ENCODE peak calls at places on chromosomes 4 and X, in ten cellular contexts. One of them, this sample, is unnamed.

GRCh38 chr4:151804821-151805220 is 44.0 kb upstream of the GATB start:
- DNase-seq in effector memory CD4-positive, alpha-beta T cell: no peak
- DNase-seq in AG04449: no peak
- DNase-seq in lower lobe of right lung: no peak
- DNase-seq in H7: no peak
- DNase-seq in suprapubic skin: no peak
- DNase-seq in breast epithelium: no peak
- DNase-seq in T-helper 1 cell: no peak
- DNase-seq in activated effector memory CD4-positive, alpha-beta T cell treated with Interleukin-2 at 50 U/mL for 16 hours: no peak
- DNase-seq in fibroblast of pulmonary artery: no peak
- DNase-seq in this sample: no peak

GRCh38 chr4:113869743-113870375 is 108.3 kb upstream of the CAMK2D start:
- DNase-seq in suprapubic skin: no peak
- DNase-seq in H7: no peak
- DNase-seq in effector memory CD4-positive, alpha-beta T cell: no peak
- DNase-seq in breast epithelium: no peak
- DNase-seq in AG04449: no peak
- DNase-seq in fibroblast of pulmonary artery: peak
- DNase-seq in activated effector memory CD4-positive, alpha-beta T cell treated with Interleukin-2 at 50 U/mL for 16 hours: no peak
- DNase-seq in lower lobe of right lung: no peak
- DNase-seq in T-helper 1 cell: no peak
- DNase-seq in this sample: peak

GRCh38 chrX:13081385-13082285 is 37.2 kb upstream of the FAM9C start:
- DNase-seq in AG04449: no peak
- DNase-seq in T-helper 1 cell: no peak
- DNase-seq in suprapubic skin: no peak
- DNase-seq in breast epithelium: no peak
- DNase-seq in activated effector memory CD4-positive, alpha-beta T cell treated with Interleukin-2 at 50 U/mL for 16 hours: no peak
- DNase-seq in fibroblast of pulmonary artery: peak
- DNase-seq in effector memory CD4-positive, alpha-beta T cell: no peak
- DNase-seq in lower lobe of right lung: no peak
- DNase-seq in H7: no peak
- DNase-seq in this sample: no peak

GRCh38 chr4:122065915-122066314 is 86.2 kb upstream of the BLTP1 start:
- DNase-seq in activated effector memory CD4-positive, alpha-beta T cell treated with Interleukin-2 at 50 U/mL for 16 hours: no peak
- DNase-seq in fibroblast of pulmonary artery: no peak
- DNase-seq in AG04449: no peak
- DNase-seq in effector memory CD4-positive, alpha-beta T cell: no peak
- DNase-seq in breast epithelium: no peak
- DNase-seq in H7: no peak
- DNase-seq in suprapubic skin: no peak
- DNase-seq in T-helper 1 cell: no peak
- DNase-seq in lower lobe of right lung: no peak
- DNase-seq in this sample: no peak

GRCh38 chr4:108466936-108467902 is 153.2 kb upstream of the RPL34 start:
- DNase-seq in effector memory CD4-positive, alpha-beta T cell: no peak
- DNase-seq in breast epithelium: no peak
- DNase-seq in H7: no peak
- DNase-seq in activated effector memory CD4-positive, alpha-beta T cell treated with Interleukin-2 at 50 U/mL for 16 hours: no peak
- DNase-seq in AG04449: peak
- DNase-seq in T-helper 1 cell: no peak
- DNase-seq in suprapubic skin: no peak
- DNase-seq in lower lobe of right lung: no peak
- DNase-seq in fibroblast of pulmonary artery: peak
- DNase-seq in this sample: no peak

GRCh38 chr4:118346495-118346894 is 6.3 kb downstream of the PRSS12 start:
- DNase-seq in effector memory CD4-positive, alpha-beta T cell: no peak
- DNase-seq in H7: no peak
- DNase-seq in breast epithelium: no peak
- DNase-seq in lower lobe of right lung: no peak
- DNase-seq in AG04449: no peak
- DNase-seq in fibroblast of pulmonary artery: no peak
- DNase-seq in suprapubic skin: no peak
- DNase-seq in activated effector memory CD4-positive, alpha-beta T cell treated with Interleukin-2 at 50 U/mL for 16 hours: no peak
- DNase-seq in T-helper 1 cell: no peak
- DNase-seq in this sample: no peak

GRCh38 chrX:123436512-123436911 is 252.4 kb downstream of the GRIA3 start:
- DNase-seq in effector memory CD4-positive, alpha-beta T cell: no peak
- DNase-seq in H7: peak
- DNase-seq in suprapubic skin: no peak
- DNase-seq in activated effector memory CD4-positive, alpha-beta T cell treated with Interleukin-2 at 50 U/mL for 16 hours: no peak
- DNase-seq in AG04449: no peak
- DNase-seq in breast epithelium: no peak
- DNase-seq in fibroblast of pulmonary artery: no peak
- DNase-seq in T-helper 1 cell: no peak
- DNase-seq in lower lobe of right lung: no peak
- DNase-seq in this sample: no peak

GRCh38 chr4:52199574-52200338 is 148.7 kb downstream of the SPATA18 start:
- DNase-seq in H7: no peak
- DNase-seq in T-helper 1 cell: no peak
- DNase-seq in suprapubic skin: no peak
- DNase-seq in effector memory CD4-positive, alpha-beta T cell: no peak
- DNase-seq in breast epithelium: no peak
- DNase-seq in activated effector memory CD4-positive, alpha-beta T cell treated with Interleukin-2 at 50 U/mL for 16 hours: no peak
- DNase-seq in lower lobe of right lung: no peak
- DNase-seq in fibroblast of pulmonary artery: peak
- DNase-seq in AG04449: no peak
- DNase-seq in this sample: no peak

GRCh38 chr4:100539706-100540105 is 21.9 kb upstream of the EMCN start:
- DNase-seq in lower lobe of right lung: no peak
- DNase-seq in suprapubic skin: no peak
- DNase-seq in activated effector memory CD4-positive, alpha-beta T cell treated with Interleukin-2 at 50 U/mL for 16 hours: no peak
- DNase-seq in T-helper 1 cell: no peak
- DNase-seq in AG04449: no peak
- DNase-seq in H7: no peak
- DNase-seq in fibroblast of pulmonary artery: no peak
- DNase-seq in effector memory CD4-positive, alpha-beta T cell: no peak
- DNase-seq in breast epithelium: no peak
- DNase-seq in this sample: no peak

GRCh38 chr4:140061883-140062282 is 92.1 kb downstream of the MAML3 start:
- DNase-seq in lower lobe of right lung: no peak
- DNase-seq in H7: no peak
- DNase-seq in effector memory CD4-positive, alpha-beta T cell: no peak
- DNase-seq in T-helper 1 cell: no peak
- DNase-seq in AG04449: no peak
- DNase-seq in suprapubic skin: no peak
- DNase-seq in breast epithelium: no peak
- DNase-seq in activated effector memory CD4-positive, alpha-beta T cell treated with Interleukin-2 at 50 U/mL for 16 hours: no peak
- DNase-seq in fibroblast of pulmonary artery: no peak
- DNase-seq in this sample: no peak

GRCh38 chrX:110145854-110146253 is 142.9 kb downstream of the TMEM164 start:
- DNase-seq in lower lobe of right lung: no peak
- DNase-seq in breast epithelium: no peak
- DNase-seq in H7: no peak
- DNase-seq in fibroblast of pulmonary artery: peak
- DNase-seq in T-helper 1 cell: no peak
- DNase-seq in suprapubic skin: no peak
- DNase-seq in effector memory CD4-positive, alpha-beta T cell: no peak
- DNase-seq in AG04449: no peak
- DNase-seq in activated effector memory CD4-positive, alpha-beta T cell treated with Interleukin-2 at 50 U/mL for 16 hours: no peak
- DNase-seq in this sample: no peak

GRCh38 chr4:61336911-61337310 is 136.8 kb downstream of the ADGRL3 start:
- DNase-seq in breast epithelium: no peak
- DNase-seq in lower lobe of right lung: no peak
- DNase-seq in activated effector memory CD4-positive, alpha-beta T cell treated with Interleukin-2 at 50 U/mL for 16 hours: no peak
- DNase-seq in H7: peak
- DNase-seq in suprapubic skin: no peak
- DNase-seq in AG04449: no peak
- DNase-seq in effector memory CD4-positive, alpha-beta T cell: no peak
- DNase-seq in T-helper 1 cell: no peak
- DNase-seq in fibroblast of pulmonary artery: no peak
- DNase-seq in this sample: no peak

GRCh38 chr4:188254211-188254610 is 115.0 kb downstream of the TRIML1 start:
- DNase-seq in AG04449: no peak
- DNase-seq in activated effector memory CD4-positive, alpha-beta T cell treated with Interleukin-2 at 50 U/mL for 16 hours: no peak
- DNase-seq in fibroblast of pulmonary artery: no peak
- DNase-seq in H7: no peak
- DNase-seq in lower lobe of right lung: no peak
- DNase-seq in effector memory CD4-positive, alpha-beta T cell: no peak
- DNase-seq in breast epithelium: no peak
- DNase-seq in suprapubic skin: no peak
- DNase-seq in T-helper 1 cell: no peak
- DNase-seq in this sample: no peak

GRCh38 chrX:85505801-85506200 is 126.3 kb upstream of the POF1B start:
- DNase-seq in H7: no peak
- DNase-seq in suprapubic skin: no peak
- DNase-seq in activated effector memory CD4-positive, alpha-beta T cell treated with Interleukin-2 at 50 U/mL for 16 hours: no peak
- DNase-seq in AG04449: no peak
- DNase-seq in T-helper 1 cell: no peak
- DNase-seq in effector memory CD4-positive, alpha-beta T cell: no peak
- DNase-seq in lower lobe of right lung: no peak
- DNase-seq in breast epithelium: no peak
- DNase-seq in fibroblast of pulmonary artery: no peak
- DNase-seq in this sample: no peak

GRCh38 chr4:139484861-139485311 is 31.0 kb downstream of the RAB33B start:
- DNase-seq in AG04449: no peak
- DNase-seq in breast epithelium: no peak
- DNase-seq in suprapubic skin: no peak
- DNase-seq in lower lobe of right lung: no peak
- DNase-seq in activated effector memory CD4-positive, alpha-beta T cell treated with Interleukin-2 at 50 U/mL for 16 hours: no peak
- DNase-seq in fibroblast of pulmonary artery: no peak
- DNase-seq in H7: no peak
- DNase-seq in T-helper 1 cell: no peak
- DNase-seq in effector memory CD4-positive, alpha-beta T cell: no peak
- DNase-seq in this sample: no peak

GRCh38 chr4:37873383-37873782 is 17.5 kb upstream of the TBC1D1 start:
- DNase-seq in activated effector memory CD4-positive, alpha-beta T cell treated with Interleukin-2 at 50 U/mL for 16 hours: no peak
- DNase-seq in H7: no peak
- DNase-seq in T-helper 1 cell: no peak
- DNase-seq in breast epithelium: no peak
- DNase-seq in lower lobe of right lung: no peak
- DNase-seq in AG04449: no peak
- DNase-seq in fibroblast of pulmonary artery: peak
- DNase-seq in suprapubic skin: no peak
- DNase-seq in effector memory CD4-positive, alpha-beta T cell: no peak
- DNase-seq in this sample: no peak

This sample was measured in NK-92 treated with Interleukin-12 subunit alpha and Interleukin-12 subunit beta, amount 100 ng/mL, for 24 hours.